ENCODE peak calls at places on chromosome 3, in eight cellular contexts. K is aorta, A is fibroblast of lung, Y is nephron progenitor cell, W is psoas muscle, B is T-cell, S is activated T-cell treated with anti-CD3 and anti-CD28 coated beads for 1 hour, P is NCI-H1436. U is an unnamed sample.

GRCh38 chr3:177361042-177361938 is 164.0 kb upstream of the TBL1XR1 start:
- DNase-seq in B (no peak), K (no peak), A (no peak), W (no peak), Y (no peak), P (no peak), S (no peak), U (no peak)

GRCh38 chr3:33875680-33876079 is 77.2 kb downstream of the PDCD6IP start:
- DNase-seq in Y (no peak), S (no peak), W (no peak), A (no peak), K (no peak), B (no peak), P (no peak), U (no peak)

GRCh38 chr3:182710557-182711157 is 82.6 kb upstream of the ATP11B start:
- DNase-seq in B (no peak), K (no peak), S (no peak), W (no peak), P (peak), Y (no peak), A (peak), U (peak)

GRCh38 chr3:40187945-40188344 is 121.6 kb upstream of the EIF1B start:
- DNase-seq in S (no peak), K (no peak), A (no peak), Y (no peak), P (no peak), B (no peak), W (no peak), U (no peak)

GRCh38 chr3:58766587-58767282 is 100.2 kb upstream of the FAM3D start:
- DNase-seq in B (no peak), W (no peak), A (no peak), P (peak), Y (no peak), S (no peak), K (no peak), U (no peak)

GRCh38 chr3:195079636-195080035 is 191.3 kb downstream of the XXYLT1 start:
- DNase-seq in W (no peak), A (no peak), K (no peak), Y (no peak), B (no peak), P (no peak), S (no peak), U (no peak)

GRCh38 chr3:169162107-169162506 is 501.4 kb downstream of the MECOM start:
- DNase-seq in B (no peak), Y (no peak), S (no peak), P (no peak), A (no peak), W (no peak), K (no peak), U (no peak)

GRCh38 chr3:48409291-48410201 is 20.3 kb downstream of the PLXNB1 start:
- DNase-seq in P (no peak), W (peak), A (no peak), Y (no peak), B (no peak), K (peak), S (no peak), U (no peak)

GRCh38 chr3:66021731-66022131 is 17.0 kb downstream of the MAGI1 start:
- DNase-seq in S (no peak), A (peak), Y (no peak), B (no peak), W (no peak), P (no peak), K (no peak), U (no peak)

GRCh38 chr3:38985581-38985980 is 66.2 kb downstream of the SCN11A start:
- DNase-seq in B (no peak), S (no peak), K (no peak), P (no peak), Y (no peak), W (no peak), A (peak), U (no peak)

GRCh38 chr3:18401298-18401961 is 23.7 kb downstream of the SATB1 start:
- DNase-seq in A (no peak), P (no peak), S (no peak), Y (no peak), B (no peak), K (no peak), W (no peak), U (no peak)

GRCh38 chr3:153440311-153440710 is 278.3 kb downstream of the RAP2B start:
- DNase-seq in P (no peak), A (no peak), B (no peak), S (no peak), Y (no peak), K (no peak), W (no peak), U (no peak)

U was measured in naive thymus-derived CD8-positive, alpha-beta T cell.